ENCODE peak calls at places on chromosomes 2 and 18, in six cellular contexts. One of them, this sample, is unnamed.

GRCh38 chr2:46771309-46771708 is 144.3 kb downstream of the MCFD2 start:
- DNase-seq in activated CD4-positive, CD25-positive, alpha-beta regulatory T cell: no peak
- DNase-seq in choroid plexus epithelial cell: no peak
- DNase-seq in NCI-H69: no peak
- DNase-seq in GM19239: no peak
- DNase-seq in stomach: no peak
- DNase-seq in this sample: no peak

GRCh38 chr2:185782223-185782769 is 43.7 kb downstream of the FSIP2 start:
- DNase-seq in choroid plexus epithelial cell: no peak
- DNase-seq in stomach: no peak
- DNase-seq in GM19239: no peak
- DNase-seq in activated CD4-positive, CD25-positive, alpha-beta regulatory T cell: no peak
- DNase-seq in NCI-H69: no peak
- DNase-seq in this sample: no peak

GRCh38 chr2:82487354-82487753 is 1971.7 kb downstream of the SUCLG1 start:
- DNase-seq in activated CD4-positive, CD25-positive, alpha-beta regulatory T cell: no peak
- DNase-seq in GM19239: no peak
- DNase-seq in NCI-H69: no peak
- DNase-seq in stomach: no peak
- DNase-seq in choroid plexus epithelial cell: no peak
- DNase-seq in this sample: no peak

GRCh38 chr2:58137221-58137620 is 90.6 kb downstream of the VRK2 start:
- DNase-seq in NCI-H69: peak; percentile 15
- DNase-seq in activated CD4-positive, CD25-positive, alpha-beta regulatory T cell: no peak
- DNase-seq in GM19239: no peak
- DNase-seq in stomach: no peak
- DNase-seq in choroid plexus epithelial cell: peak; percentile 64
- DNase-seq in this sample: no peak

GRCh38 chr2:234003972-234004617 is 46.4 kb upstream of the SPP2 start:
- DNase-seq in stomach: no peak
- DNase-seq in activated CD4-positive, CD25-positive, alpha-beta regulatory T cell: no peak
- DNase-seq in GM19239: no peak
- DNase-seq in choroid plexus epithelial cell: peak; percentile 91
- DNase-seq in NCI-H69: peak; percentile 28
- DNase-seq in this sample: no peak

GRCh38 chr2:238728322-238729260 is 119.3 kb upstream of the TWIST2 start:
- DNase-seq in stomach: no peak
- DNase-seq in NCI-H69: no peak
- DNase-seq in activated CD4-positive, CD25-positive, alpha-beta regulatory T cell: no peak
- DNase-seq in GM19239: no peak
- DNase-seq in choroid plexus epithelial cell: peak; percentile 48
- DNase-seq in this sample: no peak

GRCh38 chr2:164967781-164968228 is 12.5 kb upstream of the SLC38A11 start:
- DNase-seq in choroid plexus epithelial cell: peak; percentile 93
- DNase-seq in stomach: no peak
- DNase-seq in activated CD4-positive, CD25-positive, alpha-beta regulatory T cell: no peak
- DNase-seq in GM19239: no peak
- DNase-seq in NCI-H69: no peak
- DNase-seq in this sample: no peak

GRCh38 chr2:153601812-153602211 is 123.2 kb upstream of the RPRM start:
- DNase-seq in choroid plexus epithelial cell: no peak
- DNase-seq in NCI-H69: no peak
- DNase-seq in activated CD4-positive, CD25-positive, alpha-beta regulatory T cell: no peak
- DNase-seq in GM19239: no peak
- DNase-seq in stomach: no peak
- DNase-seq in this sample: no peak

GRCh38 chr2:114699423-114699944 is 257.0 kb downstream of the DPP10 start:
- DNase-seq in GM19239: no peak
- DNase-seq in NCI-H69: no peak
- DNase-seq in stomach: no peak
- DNase-seq in choroid plexus epithelial cell: no peak
- DNase-seq in activated CD4-positive, CD25-positive, alpha-beta regulatory T cell: no peak
- DNase-seq in this sample: no peak

GRCh38 chr2:172693037-172693436 is 42.6 kb upstream of the RAPGEF4 start:
- DNase-seq in choroid plexus epithelial cell: peak; percentile 97
- DNase-seq in NCI-H69: peak; percentile 67
- DNase-seq in activated CD4-positive, CD25-positive, alpha-beta regulatory T cell: no peak
- DNase-seq in stomach: peak; percentile 51
- DNase-seq in GM19239: no peak
- DNase-seq in this sample: no peak

GRCh38 chr18:79616651-79617518 is 62.7 kb upstream of the CTDP1 start:
- DNase-seq in choroid plexus epithelial cell: peak; percentile 22
- DNase-seq in NCI-H69: no peak
- DNase-seq in stomach: no peak
- DNase-seq in GM19239: no peak
- DNase-seq in activated CD4-positive, CD25-positive, alpha-beta regulatory T cell: no peak
- DNase-seq in this sample: no peak

GRCh38 chr2:172927381-172928357 is 148.0 kb upstream of the MAP3K20 start:
- DNase-seq in NCI-H69: no peak
- DNase-seq in GM19239: no peak
- DNase-seq in activated CD4-positive, CD25-positive, alpha-beta regulatory T cell: no peak
- DNase-seq in stomach: peak; percentile 64
- DNase-seq in choroid plexus epithelial cell: peak; percentile 95
- DNase-seq in this sample: no peak

GRCh38 chr2:24830351-24830750 is 37.1 kb downstream of the CENPO start:
- DNase-seq in stomach: no peak
- DNase-seq in NCI-H69: peak; percentile 26
- DNase-seq in activated CD4-positive, CD25-positive, alpha-beta regulatory T cell: no peak
- DNase-seq in GM19239: no peak
- DNase-seq in choroid plexus epithelial cell: peak; percentile 73
- DNase-seq in this sample: peak; percentile 72

GRCh38 chr2:128805918-128806317 is 487.2 kb upstream of the HS6ST1 start:
- DNase-seq in activated CD4-positive, CD25-positive, alpha-beta regulatory T cell: no peak
- DNase-seq in choroid plexus epithelial cell: no peak
- DNase-seq in NCI-H69: no peak
- DNase-seq in stomach: no peak
- DNase-seq in GM19239: no peak
- DNase-seq in this sample: no peak

GRCh38 chr2:186129767-186130581 is 356.1 kb upstream of the ZC3H15 start:
- DNase-seq in activated CD4-positive, CD25-positive, alpha-beta regulatory T cell: no peak
- DNase-seq in choroid plexus epithelial cell: peak; percentile 65
- DNase-seq in GM19239: no peak
- DNase-seq in stomach: no peak
- DNase-seq in NCI-H69: peak; percentile 85
- DNase-seq in this sample: no peak

GRCh38 chr2:5368263-5368662 is 323.9 kb upstream of the SOX11 start:
- DNase-seq in GM19239: no peak
- DNase-seq in choroid plexus epithelial cell: no peak
- DNase-seq in activated CD4-positive, CD25-positive, alpha-beta regulatory T cell: no peak
- DNase-seq in stomach: no peak
- DNase-seq in NCI-H69: peak; percentile 8
- DNase-seq in this sample: peak; percentile 31

GRCh38 chr2:99488587-99488998 is 1.2 kb downstream of the REV1 start:
- DNase-seq in choroid plexus epithelial cell: peak; percentile 60
- DNase-seq in NCI-H69: peak; percentile 61
- DNase-seq in stomach: no peak
- DNase-seq in activated CD4-positive, CD25-positive, alpha-beta regulatory T cell: no peak
- DNase-seq in GM19239: peak; percentile 17
- DNase-seq in this sample: peak; percentile 11

GRCh38 chr2:43220229-43220981 is 6.0 kb downstream of the ZFP36L2 start:
- DNase-seq in NCI-H69: no peak
- DNase-seq in activated CD4-positive, CD25-positive, alpha-beta regulatory T cell: no peak
- DNase-seq in choroid plexus epithelial cell: peak; percentile 48
- DNase-seq in GM19239: no peak
- DNase-seq in stomach: no peak
- DNase-seq in this sample: no peak

GRCh38 chr2:231931481-231931915 is 5.3 kb upstream of the NPPC start:
- DNase-seq in activated CD4-positive, CD25-positive, alpha-beta regulatory T cell: no peak
- DNase-seq in GM19239: no peak
- DNase-seq in choroid plexus epithelial cell: no peak
- DNase-seq in stomach: peak; percentile 7
- DNase-seq in NCI-H69: no peak
- DNase-seq in this sample: no peak

GRCh38 chr2:25178976-25179375 is 10.6 kb upstream of the POMC start:
- DNase-seq in NCI-H69: no peak
- DNase-seq in activated CD4-positive, CD25-positive, alpha-beta regulatory T cell: no peak
- DNase-seq in choroid plexus epithelial cell: no peak
- DNase-seq in GM19239: no peak
- DNase-seq in stomach: no peak
- DNase-seq in this sample: peak; percentile 39

GRCh38 chr2:193695367-193695766 is 1500.6 kb upstream of the TMEFF2 start:
- DNase-seq in choroid plexus epithelial cell: peak; percentile 85
- DNase-seq in activated CD4-positive, CD25-positive, alpha-beta regulatory T cell: no peak
- DNase-seq in GM19239: no peak
- DNase-seq in stomach: no peak
- DNase-seq in NCI-H69: peak; percentile 72
- DNase-seq in this sample: no peak

GRCh38 chr2:207812058-207812857 is 42.6 kb upstream of the FZD5 start:
- DNase-seq in activated CD4-positive, CD25-positive, alpha-beta regulatory T cell: no peak
- DNase-seq in stomach: no peak
- DNase-seq in choroid plexus epithelial cell: no peak
- DNase-seq in GM19239: no peak
- DNase-seq in NCI-H69: no peak
- DNase-seq in this sample: no peak

GRCh38 chr2:223619486-223620129 is 17.4 kb upstream of the SCG2 start:
- DNase-seq in NCI-H69: peak; percentile 17
- DNase-seq in choroid plexus epithelial cell: no peak
- DNase-seq in activated CD4-positive, CD25-positive, alpha-beta regulatory T cell: no peak
- DNase-seq in GM19239: no peak
- DNase-seq in stomach: no peak
- DNase-seq in this sample: no peak

GRCh38 chr2:201930043-201930442 is 103.6 kb upstream of the FZD7 start:
- DNase-seq in NCI-H69: peak; percentile 67
- DNase-seq in GM19239: no peak
- DNase-seq in choroid plexus epithelial cell: no peak
- DNase-seq in activated CD4-positive, CD25-positive, alpha-beta regulatory T cell: no peak
- DNase-seq in stomach: no peak
- DNase-seq in this sample: no peak

GRCh38 chr2:44974064-44974715 is 32.7 kb downstream of the SIX3 start:
- DNase-seq in NCI-H69: peak; percentile 92
- DNase-seq in GM19239: no peak
- DNase-seq in stomach: no peak
- DNase-seq in activated CD4-positive, CD25-positive, alpha-beta regulatory T cell: no peak
- DNase-seq in choroid plexus epithelial cell: peak; percentile 62
- DNase-seq in this sample: peak; percentile 86

GRCh38 chr2:102238039-102238756 is 51.4 kb downstream of the IL1RL2 start:
- DNase-seq in NCI-H69: no peak
- DNase-seq in GM19239: no peak
- DNase-seq in choroid plexus epithelial cell: peak; percentile 83
- DNase-seq in stomach: no peak
- DNase-seq in activated CD4-positive, CD25-positive, alpha-beta regulatory T cell: peak; percentile 31
- DNase-seq in this sample: no peak

GRCh38 chr18:45526120-45526841 is 89.0 kb upstream of the SLC14A2 start:
- DNase-seq in stomach: no peak
- DNase-seq in NCI-H69: peak; percentile 42
- DNase-seq in activated CD4-positive, CD25-positive, alpha-beta regulatory T cell: no peak
- DNase-seq in GM19239: no peak
- DNase-seq in choroid plexus epithelial cell: peak; percentile 58
- DNase-seq in this sample: no peak

GRCh38 chr2:154704991-154705390 is 6.5 kb downstream of the KCNJ3 start:
- DNase-seq in choroid plexus epithelial cell: no peak
- DNase-seq in stomach: no peak
- DNase-seq in NCI-H69: peak; percentile 26
- DNase-seq in activated CD4-positive, CD25-positive, alpha-beta regulatory T cell: no peak
- DNase-seq in GM19239: no peak
- DNase-seq in this sample: no peak

GRCh38 chr2:207385903-207386302 is 143.9 kb upstream of the CREB1 start:
- DNase-seq in stomach: no peak
- DNase-seq in choroid plexus epithelial cell: peak; percentile 87
- DNase-seq in GM19239: no peak
- DNase-seq in activated CD4-positive, CD25-positive, alpha-beta regulatory T cell: no peak
- DNase-seq in NCI-H69: no peak
- DNase-seq in this sample: no peak

GRCh38 chr2:7633556-7634153 is 716.4 kb downstream of the RNF144A start:
- DNase-seq in GM19239: no peak
- DNase-seq in stomach: no peak
- DNase-seq in NCI-H69: peak; percentile 93
- DNase-seq in activated CD4-positive, CD25-positive, alpha-beta regulatory T cell: no peak
- DNase-seq in choroid plexus epithelial cell: no peak
- DNase-seq in this sample: no peak

GRCh38 chr2:164694275-164694695 is 73.0 kb upstream of the GRB14 start:
- DNase-seq in GM19239: no peak
- DNase-seq in activated CD4-positive, CD25-positive, alpha-beta regulatory T cell: no peak
- DNase-seq in NCI-H69: no peak
- DNase-seq in choroid plexus epithelial cell: no peak
- DNase-seq in stomach: no peak
- DNase-seq in this sample: no peak

GRCh38 chr2:120778244-120778643 is 42.6 kb downstream of the GLI2 start:
- DNase-seq in choroid plexus epithelial cell: no peak
- DNase-seq in stomach: no peak
- DNase-seq in GM19239: no peak
- DNase-seq in NCI-H69: no peak
- DNase-seq in activated CD4-positive, CD25-positive, alpha-beta regulatory T cell: no peak
- DNase-seq in this sample: no peak

GRCh38 chr2:70965506-70965905 is 12.9 kb upstream of the ANKRD53 start:
- DNase-seq in stomach: no peak
- DNase-seq in GM19239: no peak
- DNase-seq in choroid plexus epithelial cell: no peak
- DNase-seq in activated CD4-positive, CD25-positive, alpha-beta regulatory T cell: no peak
- DNase-seq in NCI-H69: no peak
- DNase-seq in this sample: no peak

GRCh38 chr2:176151199-176152099 is at the start of gene HOXD4:
- DNase-seq in stomach: peak; percentile 20
- DNase-seq in activated CD4-positive, CD25-positive, alpha-beta regulatory T cell: no peak
- DNase-seq in GM19239: no peak
- DNase-seq in NCI-H69: no peak
- DNase-seq in choroid plexus epithelial cell: no peak
- DNase-seq in this sample: peak; percentile 81

GRCh38 chr2:68074050-68074449 is 11.2 kb upstream of the C1D start:
- DNase-seq in stomach: no peak
- DNase-seq in GM19239: no peak
- DNase-seq in choroid plexus epithelial cell: no peak
- DNase-seq in NCI-H69: no peak
- DNase-seq in activated CD4-positive, CD25-positive, alpha-beta regulatory T cell: no peak
- DNase-seq in this sample: no peak

GRCh38 chr2:37771600-37772088 is 100.2 kb upstream of the CDC42EP3 start:
- DNase-seq in activated CD4-positive, CD25-positive, alpha-beta regulatory T cell: no peak
- DNase-seq in NCI-H69: no peak
- DNase-seq in GM19239: no peak
- DNase-seq in stomach: no peak
- DNase-seq in choroid plexus epithelial cell: peak; percentile 59
- DNase-seq in this sample: no peak